ENCODE peak calls at places on chromosomes 11 and 22, in four cellular contexts. One of them, this sample, is unnamed.

GRCh38 chr11:131824766-131825165 is 454.4 kb downstream of the NTM start:
- DNase-seq in osteoblast: no peak
- DNase-seq in cardiac fibroblast: peak
- DNase-seq in RWPE1: no peak
- DNase-seq in this sample: no peak

GRCh38 chr11:84558085-84558905 is 1068.8 kb downstream of the DLG2 start:
- DNase-seq in osteoblast: peak
- DNase-seq in RWPE1: peak
- DNase-seq in cardiac fibroblast: peak
- DNase-seq in this sample: no peak

GRCh38 chr11:45354976-45355705 is 69.0 kb upstream of the SYT13 start:
- DNase-seq in osteoblast: no peak
- DNase-seq in cardiac fibroblast: peak
- DNase-seq in RWPE1: no peak
- DNase-seq in this sample: no peak

GRCh38 chr22:27594020-27594419 is 207.5 kb downstream of the MN1 start:
- DNase-seq in osteoblast: no peak
- DNase-seq in cardiac fibroblast: no peak
- DNase-seq in RWPE1: no peak
- DNase-seq in this sample: no peak

GRCh38 chr22:38120359-38121110 is 10.1 kb upstream of the BAIAP2L2 start:
- DNase-seq in cardiac fibroblast: no peak
- DNase-seq in osteoblast: peak
- DNase-seq in RWPE1: no peak
- DNase-seq in this sample: peak

GRCh38 chr22:50729391-50730012 is 8.5 kb upstream of the ACR start:
- DNase-seq in RWPE1: no peak
- DNase-seq in cardiac fibroblast: no peak
- DNase-seq in osteoblast: peak
- DNase-seq in this sample: peak

GRCh38 chr22:37675930-37676571 is 615 bp downstream of the LGALS1 start:
- DNase-seq in osteoblast: no peak
- DNase-seq in cardiac fibroblast: peak
- DNase-seq in RWPE1: no peak
- DNase-seq in this sample: no peak

GRCh38 chr11:134712228-134713145 is 300.4 kb upstream of the B3GAT1 start:
- DNase-seq in cardiac fibroblast: no peak
- DNase-seq in osteoblast: no peak
- DNase-seq in RWPE1: no peak
- DNase-seq in this sample: no peak

GRCh38 chr11:124880958-124881357 is 15.7 kb downstream of the ROBO3 start:
- DNase-seq in cardiac fibroblast: no peak
- DNase-seq in RWPE1: no peak
- DNase-seq in osteoblast: peak
- DNase-seq in this sample: no peak

GRCh38 chr22:37623075-37624016 is 14.7 kb downstream of the GGA1 start:
- DNase-seq in cardiac fibroblast: peak
- DNase-seq in RWPE1: peak
- DNase-seq in osteoblast: peak
- DNase-seq in this sample: no peak

GRCh38 chr11:67628710-67629385 is 889 bp downstream of the NUDT8 start:
- DNase-seq in osteoblast: no peak
- DNase-seq in cardiac fibroblast: no peak
- DNase-seq in RWPE1: no peak
- DNase-seq in this sample: peak

GRCh38 chr11:83259559-83259958 is 26.6 kb downstream of the CCDC90B start:
- DNase-seq in cardiac fibroblast: no peak
- DNase-seq in RWPE1: no peak
- DNase-seq in osteoblast: no peak
- DNase-seq in this sample: no peak

GRCh38 chr22:46813816-46814597 is 51.6 kb downstream of the TBC1D22A start:
- DNase-seq in osteoblast: no peak
- DNase-seq in cardiac fibroblast: peak
- DNase-seq in RWPE1: no peak
- DNase-seq in this sample: no peak

GRCh38 chr11:75639752-75640151 is 29.1 kb downstream of the MAP6 start:
- DNase-seq in RWPE1: no peak
- DNase-seq in osteoblast: no peak
- DNase-seq in cardiac fibroblast: peak
- DNase-seq in this sample: no peak

GRCh38 chr11:119121008-119121810 is at the start of gene HINFP:
- DNase-seq in RWPE1: peak
- DNase-seq in cardiac fibroblast: peak
- DNase-seq in osteoblast: peak
- DNase-seq in this sample: peak

GRCh38 chr11:101436511-101437142 is 147.2 kb downstream of the TRPC6 start:
- DNase-seq in osteoblast: no peak
- DNase-seq in cardiac fibroblast: peak
- DNase-seq in RWPE1: peak
- DNase-seq in this sample: no peak

GRCh38 chr11:113885897-113886296 is 10.5 kb upstream of the USP28 start:
- DNase-seq in RWPE1: no peak
- DNase-seq in osteoblast: peak
- DNase-seq in cardiac fibroblast: no peak
- DNase-seq in this sample: no peak

GRCh38 chr11:126397016-126397415 is 41.5 kb downstream of the ST3GAL4 start:
- DNase-seq in cardiac fibroblast: no peak
- DNase-seq in osteoblast: no peak
- DNase-seq in RWPE1: no peak
- DNase-seq in this sample: no peak

GRCh38 chr11:119206512-119207299 is 567 bp downstream of the CBL start:
- DNase-seq in RWPE1: peak
- DNase-seq in cardiac fibroblast: peak
- DNase-seq in osteoblast: peak
- DNase-seq in this sample: peak

GRCh38 chr22:40218723-40219294 is 41.1 kb downstream of the TNRC6B start:
- DNase-seq in osteoblast: no peak
- DNase-seq in cardiac fibroblast: no peak
- DNase-seq in RWPE1: no peak
- DNase-seq in this sample: no peak

GRCh38 chr11:117479372-117479771 is 151.7 kb downstream of the CEP164 start:
- DNase-seq in cardiac fibroblast: no peak
- DNase-seq in RWPE1: no peak
- DNase-seq in osteoblast: peak
- DNase-seq in this sample: no peak
- TF ChIP-seq CTCF in cardiac fibroblast: no peak
- TF ChIP-seq CTCF in RWPE1: no peak
- TF ChIP-seq CTCF in osteoblast: no peak
- TF ChIP-seq CTCF in this sample: peak

DNA sequence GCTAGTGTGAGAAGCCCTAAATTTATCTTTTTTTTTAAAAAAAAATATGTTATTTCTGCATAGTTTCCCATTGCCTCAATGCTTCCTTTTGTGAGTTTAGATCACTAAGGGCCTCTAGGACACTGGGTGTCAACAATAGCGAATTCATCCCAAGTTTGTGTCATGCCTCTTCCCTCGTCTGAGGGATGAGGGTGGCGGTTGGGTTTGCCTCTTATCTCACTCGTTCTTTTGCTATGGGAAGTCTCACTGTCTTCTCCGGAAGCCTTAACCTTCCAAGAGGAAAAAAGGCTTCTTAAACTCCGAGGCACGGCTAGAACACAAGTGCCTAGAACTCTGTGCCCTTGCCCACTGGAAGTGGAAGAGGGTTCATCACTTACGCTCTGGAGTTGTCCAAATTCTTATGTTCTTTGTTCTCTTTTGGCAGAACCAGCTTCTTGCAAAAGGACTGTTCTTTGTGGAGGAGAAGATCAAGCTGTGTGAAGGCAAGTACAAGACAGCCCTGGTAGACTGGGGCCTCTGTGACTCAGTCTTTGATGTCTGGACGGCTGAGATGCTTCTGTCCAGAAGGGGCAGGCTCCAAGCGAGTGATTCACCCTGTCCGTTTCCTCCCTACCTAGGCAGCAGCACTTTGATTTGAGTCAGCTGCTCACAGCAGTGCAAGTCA is 78.5 kb downstream of the TRAF6 start:
- DNase-seq in cardiac fibroblast: peak
- DNase-seq in osteoblast: peak
- DNase-seq in RWPE1: peak
- DNase-seq in this sample: no peak
- TF ChIP-seq CTCF in cardiac fibroblast: no peak
- TF ChIP-seq CTCF in osteoblast: peak
- TF ChIP-seq CTCF in RWPE1: peak
- TF ChIP-seq CTCF in this sample: peak

DNA sequence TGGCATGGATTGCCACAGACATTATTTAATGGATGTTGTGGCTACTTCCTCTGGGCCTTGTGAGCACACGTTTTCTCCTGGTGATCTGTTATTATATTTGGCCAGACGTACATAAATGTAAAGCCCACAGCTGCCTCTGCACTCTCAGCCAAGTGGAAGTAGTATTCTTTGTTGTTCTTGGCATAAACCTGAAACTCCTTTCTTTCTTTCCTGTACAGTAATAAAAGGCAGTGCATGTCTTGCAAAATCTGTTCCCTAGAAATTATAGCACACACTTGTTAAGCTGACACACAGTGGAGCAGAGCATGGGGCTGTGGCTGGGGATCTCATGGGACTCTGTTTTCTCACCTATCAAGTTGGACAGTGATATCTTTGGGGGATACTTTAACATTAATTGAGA is 20.8 kb downstream of the PANX1 start:
- DNase-seq in RWPE1: peak
- DNase-seq in cardiac fibroblast: peak
- DNase-seq in osteoblast: no peak
- DNase-seq in this sample: no peak
- TF ChIP-seq CTCF in RWPE1: no peak
- TF ChIP-seq CTCF in cardiac fibroblast: no peak
- TF ChIP-seq CTCF in osteoblast: no peak
- TF ChIP-seq CTCF in this sample: no peak

GRCh38 chr11:56624661-56625110 is 10.0 kb upstream of the OR5M1 start:
- DNase-seq in osteoblast: peak
- DNase-seq in cardiac fibroblast: peak
- DNase-seq in RWPE1: peak
- DNase-seq in this sample: no peak
- TF ChIP-seq CTCF in osteoblast: peak
- TF ChIP-seq CTCF in cardiac fibroblast: peak
- TF ChIP-seq CTCF in RWPE1: peak
- TF ChIP-seq CTCF in this sample: peak

GRCh38 chr22:22032906-22033802 is 50.6 kb upstream of the TOP3B start:
- DNase-seq in RWPE1: no peak
- DNase-seq in cardiac fibroblast: no peak
- DNase-seq in osteoblast: no peak
- DNase-seq in this sample: no peak

GRCh38 chr22:22032099-22032905 is 49.7 kb upstream of the TOP3B start:
- DNase-seq in cardiac fibroblast: no peak
- DNase-seq in osteoblast: no peak
- DNase-seq in RWPE1: no peak
- DNase-seq in this sample: no peak

GRCh38 chr22:22031571-22031970 is 49.0 kb upstream of the TOP3B start:
- DNase-seq in RWPE1: no peak
- DNase-seq in osteoblast: no peak
- DNase-seq in cardiac fibroblast: no peak
- DNase-seq in this sample: no peak

GRCh38 chr22:22031183-22031560 is 48.6 kb upstream of the TOP3B start:
- DNase-seq in RWPE1: no peak
- DNase-seq in cardiac fibroblast: no peak
- DNase-seq in osteoblast: no peak
- DNase-seq in this sample: no peak

DNA sequence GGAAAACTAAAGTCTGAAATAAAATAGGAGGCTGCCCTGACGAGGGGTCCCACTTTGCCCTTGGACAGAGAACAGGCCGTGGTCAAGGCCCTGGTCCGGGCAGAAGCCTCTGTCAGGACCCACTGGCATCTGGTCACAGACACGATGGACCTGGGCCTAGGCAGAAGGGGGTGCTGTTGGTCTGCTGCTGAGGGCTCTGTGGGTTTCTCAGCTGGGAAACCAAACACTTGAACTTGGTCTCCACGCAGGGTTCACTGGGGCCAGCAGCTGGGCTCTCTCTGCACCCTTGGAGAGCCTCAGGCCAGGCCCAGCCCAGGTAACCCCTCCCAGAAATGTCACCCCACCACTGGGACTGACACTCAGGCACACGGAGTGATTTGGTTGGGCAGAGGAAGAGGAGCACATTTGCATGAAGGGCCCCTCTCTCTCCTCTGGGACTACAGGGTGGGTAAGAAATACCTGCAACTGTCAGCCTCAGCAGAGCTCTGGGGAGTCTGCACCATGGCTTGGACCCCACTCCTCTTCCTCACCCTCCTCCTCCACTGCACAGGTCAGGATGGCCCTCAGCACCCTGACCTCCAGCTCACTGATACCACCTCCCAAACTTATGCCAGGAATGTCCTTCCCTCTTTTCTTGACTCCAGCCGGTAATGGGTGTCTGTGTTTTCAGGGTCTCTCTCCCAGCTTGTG is 48.1 kb upstream of the TOP3B start:
- DNase-seq in cardiac fibroblast: peak
- DNase-seq in RWPE1: no peak
- DNase-seq in osteoblast: no peak
- DNase-seq in this sample: no peak
- TF ChIP-seq CTCF in cardiac fibroblast: peak
- TF ChIP-seq CTCF in RWPE1: peak
- TF ChIP-seq CTCF in osteoblast: peak
- TF ChIP-seq CTCF in this sample: peak

GRCh38 chr11:79953629-79954028 is 512.8 kb upstream of the TENM4 start:
- DNase-seq in RWPE1: no peak
- DNase-seq in osteoblast: no peak
- DNase-seq in cardiac fibroblast: no peak
- DNase-seq in this sample: no peak
- TF ChIP-seq CTCF in RWPE1: no peak
- TF ChIP-seq CTCF in osteoblast: no peak
- TF ChIP-seq CTCF in cardiac fibroblast: no peak
- TF ChIP-seq CTCF in this sample: no peak

DNA sequence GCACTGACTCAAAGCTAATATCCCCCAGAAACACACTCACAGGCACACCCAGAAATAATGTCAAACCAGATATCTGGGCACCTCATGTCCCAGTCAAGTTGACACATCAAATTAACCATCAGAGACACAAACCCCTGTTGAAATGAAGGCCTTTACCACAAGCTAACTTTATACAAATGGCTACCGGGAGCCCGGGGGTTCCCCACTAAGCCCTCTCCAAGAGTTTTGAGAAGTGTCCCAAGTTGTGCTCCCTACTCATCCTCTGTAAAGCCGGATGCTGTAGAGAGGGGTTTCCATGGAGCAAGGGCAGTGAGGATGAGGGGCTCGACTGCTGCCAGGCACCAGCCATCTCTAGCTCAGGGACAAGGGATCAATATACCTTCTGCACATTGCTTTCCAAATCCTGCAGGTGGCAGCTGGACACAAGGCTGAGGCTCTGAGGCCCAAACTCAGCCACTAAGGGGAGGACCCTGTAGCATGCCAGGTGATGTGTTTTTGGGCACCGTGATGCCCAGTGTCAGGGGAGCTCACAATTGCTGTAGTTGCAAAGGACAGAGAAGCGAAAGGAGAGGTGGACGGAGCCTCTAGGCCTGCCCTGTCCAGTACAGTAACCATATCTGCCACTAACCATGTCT is 145.7 kb downstream of the TTC17 start:
- DNase-seq in cardiac fibroblast: peak
- DNase-seq in RWPE1: peak
- DNase-seq in osteoblast: no peak
- DNase-seq in this sample: no peak
- TF ChIP-seq CTCF in cardiac fibroblast: peak
- TF ChIP-seq CTCF in RWPE1: no peak
- TF ChIP-seq CTCF in osteoblast: peak
- TF ChIP-seq CTCF in this sample: peak

GRCh38 chr11:57638811-57639320 is 10.8 kb downstream of the YPEL4 start:
- DNase-seq in osteoblast: no peak
- DNase-seq in RWPE1: no peak
- DNase-seq in cardiac fibroblast: peak
- DNase-seq in this sample: no peak
- TF ChIP-seq CTCF in osteoblast: no peak
- TF ChIP-seq CTCF in RWPE1: no peak
- TF ChIP-seq CTCF in cardiac fibroblast: no peak
- TF ChIP-seq CTCF in this sample: peak

This sample was measured in chondrocyte.